ENCODE peak calls at places on chromosomes 1 and 21, in six cellular contexts. C is GM12891, F is HepG2, Q is H1, Y is GM12878, L is K562. K is an unnamed sample.

GRCh38 chr1:201898240-201898894 is 9.7 kb downstream of the SHISA4 start:
- DNase-seq in C (no peak), F (no peak), Q (no peak), Y (no peak), L (no peak), K (no peak)

GRCh38 chr1:67429528-67430357 is 459 bp downstream of the SERBP1 start:
- DNase-seq in C (no peak), F (no peak), Q (no peak), Y (no peak), L (peak), K (peak)

GRCh38 chr21:38888956-38889605 is 83.4 kb downstream of the ETS2 start:
- DNase-seq in C (no peak), F (no peak), Q (no peak), Y (no peak), L (no peak), K (no peak)

GRCh38 chr1:239987103-239987745 is 104.5 kb upstream of the FMN2 start:
- DNase-seq in C (no peak), F (peak), Q (no peak), Y (no peak), L (peak), K (no peak)

GRCh38 chr1:78843111-78843908 is 163.2 kb downstream of the ADGRL4 start:
- DNase-seq in C (no peak), F (no peak), Q (no peak), Y (no peak), L (no peak), K (no peak)

GRCh38 chr1:3027611-3028371 is 6.5 kb downstream of the ACTRT2 start:
- DNase-seq in C (no peak), F (no peak), Q (no peak), Y (no peak), L (no peak), K (no peak)

GRCh38 chr1:232499151-232499550 is 130.8 kb downstream of the SIPA1L2 start:
- DNase-seq in C (no peak), F (no peak), Q (no peak), Y (no peak), L (no peak), K (no peak)

GRCh38 chr1:170893655-170894297 is 41.6 kb upstream of the MROH9 start:
- DNase-seq in C (no peak), F (no peak), Q (no peak), Y (no peak), L (no peak), K (no peak)

GRCh38 chr1:8424539-8425116 is 106.7 kb downstream of the SLC45A1 start:
- DNase-seq in C (no peak), F (no peak), Q (no peak), Y (no peak), L (no peak), K (no peak)

GRCh38 chr1:74673351-74674111 is at the start of gene ERICH3:
- DNase-seq in C (no peak), F (no peak), Q (peak), Y (no peak), L (no peak), K (no peak)

GRCh38 chr1:31579374-31579773 is 3.1 kb downstream of the TINAGL1 start:
- DNase-seq in C (no peak), F (no peak), Q (peak), Y (no peak), L (no peak), K (no peak)

GRCh38 chr1:93080424-93080823 is 1.3 kb downstream of the MTF2 start:
- DNase-seq in C (peak), F (peak), Q (no peak), Y (peak), L (peak), K (no peak)

GRCh38 chr1:20343149-20343936 is 52.7 kb downstream of the VWA5B1 start:
- DNase-seq in C (peak), F (no peak), Q (peak), Y (no peak), L (peak), K (no peak)

GRCh38 chr21:42707207-42707830 is 53.9 kb downstream of the PDE9A start:
- DNase-seq in C (no peak), F (no peak), Q (no peak), Y (no peak), L (no peak), K (no peak)

GRCh38 chr1:193408782-193409293 is 222.4 kb upstream of the B3GALT2 start:
- DNase-seq in C (no peak), F (no peak), Q (no peak), Y (no peak), L (no peak), K (no peak)

GRCh38 chr21:41622831-41623548 is 115.0 kb upstream of the TMPRSS2 start:
- DNase-seq in C (no peak), F (no peak), Q (no peak), Y (no peak), L (no peak), K (no peak)

GRCh38 chr1:245921417-245921816 is 585.7 kb downstream of the SMYD3 start:
- DNase-seq in C (no peak), F (no peak), Q (no peak), Y (no peak), L (no peak), K (no peak)

GRCh38 chr1:32962248-32962896 is 2.2 kb downstream of the RNF19B start:
- DNase-seq in C (no peak), F (no peak), Q (no peak), Y (peak), L (no peak), K (no peak)

GRCh38 chr1:109181085-109181806 is 32.5 kb upstream of the SARS1 start:
- DNase-seq in C (no peak), F (peak), Q (no peak), Y (no peak), L (peak), K (no peak)

GRCh38 chr1:21669033-21669286 is 197 bp downstream of the RAP1GAP start:
- DNase-seq in C (no peak), F (no peak), Q (no peak), Y (no peak), L (no peak), K (no peak)

GRCh38 chr1:36656271-36656670 is 173.6 kb upstream of the CSF3R start:
- DNase-seq in C (no peak), F (no peak), Q (no peak), Y (no peak), L (no peak), K (no peak)

GRCh38 chr1:223123238-223123976 is 19.6 kb downstream of the TLR5 start:
- DNase-seq in C (peak), F (peak), Q (peak), Y (no peak), L (peak), K (peak)

GRCh38 chr1:33089457-33089856 is 8.5 kb downstream of the AZIN2 start:
- DNase-seq in C (no peak), F (no peak), Q (no peak), Y (no peak), L (no peak), K (no peak)

GRCh38 chr1:44819257-44819593 is 10.9 kb downstream of the BTBD19 start:
- DNase-seq in C (no peak), F (no peak), Q (no peak), Y (peak), L (peak), K (no peak)

GRCh38 chr21:30880914-30881313 is 466 bp downstream of the KRTAP11-1 start:
- DNase-seq in C (no peak), F (no peak), Q (no peak), Y (no peak), L (no peak), K (no peak)

GRCh38 chr1:36579049-36579448 is 96.3 kb upstream of the CSF3R start:
- DNase-seq in C (no peak), F (no peak), Q (no peak), Y (no peak), L (no peak), K (no peak)

GRCh38 chr1:208235356-208235982 is 8.7 kb downstream of the PLXNA2 start:
- DNase-seq in C (no peak), F (no peak), Q (no peak), Y (no peak), L (peak), K (no peak)

GRCh38 chr1:23194119-23194984 is 22.9 kb downstream of the HTR1D start:
- DNase-seq in C (no peak), F (no peak), Q (no peak), Y (no peak), L (no peak), K (no peak)

GRCh38 chr1:104868794-104869193 is 1119.1 kb downstream of the AMY1C start:
- DNase-seq in C (no peak), F (no peak), Q (no peak), Y (no peak), L (no peak), K (no peak)

GRCh38 chr1:52225174-52225573 is 83.3 kb downstream of the ZFYVE9 start:
- DNase-seq in C (no peak), F (no peak), Q (no peak), Y (no peak), L (no peak), K (no peak)

GRCh38 chr21:39676054-39676771 is 63.5 kb downstream of the B3GALT5 start:
- DNase-seq in C (no peak), F (peak), Q (no peak), Y (peak), L (no peak), K (no peak)

GRCh38 chr1:164693564-164694359 is 134.8 kb downstream of the PBX1 start:
- DNase-seq in C (no peak), F (no peak), Q (no peak), Y (no peak), L (no peak), K (no peak)
- TF ChIP-seq TAF1 in C (no peak), F (no peak), Q (no peak), Y (no peak), L (no peak), K (no peak)

DNA sequence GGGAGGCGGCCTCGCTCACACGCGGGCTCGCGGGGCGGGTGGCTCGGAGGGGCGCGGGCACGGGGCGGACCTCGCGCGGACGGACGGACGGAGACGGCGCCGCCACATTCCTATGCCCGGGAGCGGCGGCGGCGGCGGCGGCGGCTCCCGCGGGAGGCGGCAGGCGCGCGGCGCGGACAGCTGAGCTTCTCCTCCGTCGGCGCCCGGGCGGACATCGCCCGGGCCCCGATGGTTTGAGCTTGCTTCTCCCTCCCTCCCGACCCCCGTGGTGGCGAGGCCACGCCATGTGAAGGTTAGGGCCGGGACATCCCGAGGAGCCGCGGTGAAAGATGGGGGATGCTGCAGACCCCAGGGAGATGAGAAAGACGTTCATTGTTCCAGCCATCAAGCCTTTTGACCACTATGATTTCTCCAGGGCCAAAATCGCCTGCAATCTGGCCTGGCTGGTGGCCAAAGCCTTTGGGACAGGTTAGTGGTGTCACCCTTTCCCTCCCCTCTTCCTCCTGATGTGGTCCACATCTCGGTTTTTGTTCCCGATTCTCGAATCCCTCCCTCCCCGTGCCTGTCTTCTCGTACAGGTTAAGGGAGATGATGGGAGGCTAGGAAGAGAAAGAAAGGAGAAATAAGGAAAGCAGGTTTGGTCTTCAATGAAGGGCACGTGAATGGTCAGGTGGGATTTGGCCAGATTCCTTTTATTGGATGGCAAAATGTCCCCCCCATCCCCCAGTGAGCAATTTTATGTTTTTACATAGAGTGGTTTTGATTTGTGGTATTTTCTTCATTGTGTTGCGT is 1.0 kb downstream of the CAMSAP2 start:
- DNase-seq in C (no peak), F (peak), Q (no peak), Y (no peak), L (peak), K (no peak)
- TF ChIP-seq POLR2A in C (no peak), F (no peak), Q (no peak), Y (no peak), L (no peak), K (no peak)

GRCh38 chr1:166811691-166812090 is 27.6 kb upstream of the POGK start:
- DNase-seq in C (no peak), F (no peak), Q (no peak), Y (no peak), L (no peak), K (no peak)

GRCh38 chr1:166808959-166809358 is 30.3 kb upstream of the POGK start:
- DNase-seq in C (no peak), F (no peak), Q (no peak), Y (no peak), L (no peak), K (no peak)

GRCh38 chr1:166814611-166815010 is 24.7 kb upstream of the POGK start:
- DNase-seq in C (no peak), F (no peak), Q (no peak), Y (no peak), L (no peak), K (no peak)

DNA sequence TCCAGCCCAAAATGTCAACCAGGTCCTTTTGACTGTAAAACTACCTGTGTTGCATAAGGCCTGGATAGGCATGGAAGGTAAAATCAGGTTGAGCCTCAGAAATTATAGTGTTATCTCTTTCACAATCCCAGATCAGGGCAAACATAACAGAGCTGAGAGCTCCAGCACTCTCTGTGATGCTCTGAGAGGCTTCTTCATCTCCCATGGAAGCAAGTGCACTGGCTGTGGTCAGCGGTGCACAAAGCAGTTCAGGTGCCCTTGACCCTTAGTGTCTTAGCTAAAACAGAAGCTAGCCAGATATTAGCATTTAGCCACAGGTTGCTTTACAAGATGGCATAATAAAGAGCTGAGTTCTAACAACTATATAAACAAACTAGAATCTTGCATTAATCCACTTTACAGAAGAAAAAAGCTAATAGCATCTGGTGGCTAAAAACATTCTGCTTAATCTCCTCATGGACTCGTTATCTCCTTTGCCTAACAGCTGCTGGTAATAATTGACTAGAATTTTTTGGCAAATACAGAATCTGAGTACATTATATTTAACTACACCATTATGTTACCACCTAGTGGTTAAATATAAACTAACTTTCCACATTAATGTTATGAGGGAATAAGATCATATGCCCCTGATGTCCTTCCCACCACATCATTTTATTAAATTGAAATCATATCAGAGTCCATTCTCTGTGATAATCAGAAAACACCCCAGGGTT is 25.6 kb upstream of the POGK start:
- DNase-seq in C (no peak), F (no peak), Q (no peak), Y (no peak), L (no peak), K (no peak)
- TF ChIP-seq TAF1 in C (no peak), F (no peak), Q (no peak), Y (no peak), L (no peak), K (no peak)

DNA sequence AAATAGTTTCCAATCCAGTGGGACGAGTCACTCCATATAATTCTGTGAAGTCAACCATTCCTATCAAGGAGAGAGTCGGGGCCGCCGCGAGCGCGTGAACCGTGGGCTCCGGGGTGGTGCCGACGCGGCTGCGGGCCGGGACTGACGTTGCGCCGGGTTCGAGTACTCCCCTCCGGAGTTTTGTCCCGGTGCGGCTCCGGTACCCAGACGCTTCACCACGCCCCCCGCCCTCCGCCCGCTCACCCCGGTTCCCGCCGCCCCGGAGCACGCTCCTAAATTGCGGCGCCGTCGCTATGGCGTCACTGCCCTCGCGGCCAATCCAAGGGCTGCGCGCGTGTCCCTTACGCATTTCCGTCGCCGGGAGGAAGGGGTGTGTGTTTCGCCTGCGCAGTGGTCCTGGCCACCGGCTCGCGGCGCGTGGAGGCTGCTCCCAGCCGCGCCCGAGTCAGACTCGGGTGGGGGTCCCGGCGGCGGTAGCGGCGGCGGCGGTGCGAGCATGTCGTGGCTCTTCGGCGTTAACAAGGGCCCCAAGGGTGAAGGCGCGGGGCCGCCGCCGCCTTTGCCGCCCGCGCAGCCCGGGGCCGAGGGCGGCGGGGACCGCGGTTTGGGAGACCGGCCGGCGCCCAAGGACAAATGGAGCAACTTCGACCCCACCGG is at the start of gene ATAD3B:
- DNase-seq in C (peak), F (peak), Q (peak), Y (peak), L (peak), K (peak)
- TF ChIP-seq POLR2A in C (peak), F (no peak), Q (peak), Y (peak), L (peak), K (peak)

GRCh38 chr1:159421821-159422220 is 10.2 kb upstream of the OR10J4 start:
- DNase-seq in C (no peak), F (no peak), Q (peak), Y (no peak), L (no peak), K (no peak)
- TF ChIP-seq TAF1 in C (no peak), F (no peak), Q (no peak), Y (no peak), L (no peak), K (no peak)

DNA sequence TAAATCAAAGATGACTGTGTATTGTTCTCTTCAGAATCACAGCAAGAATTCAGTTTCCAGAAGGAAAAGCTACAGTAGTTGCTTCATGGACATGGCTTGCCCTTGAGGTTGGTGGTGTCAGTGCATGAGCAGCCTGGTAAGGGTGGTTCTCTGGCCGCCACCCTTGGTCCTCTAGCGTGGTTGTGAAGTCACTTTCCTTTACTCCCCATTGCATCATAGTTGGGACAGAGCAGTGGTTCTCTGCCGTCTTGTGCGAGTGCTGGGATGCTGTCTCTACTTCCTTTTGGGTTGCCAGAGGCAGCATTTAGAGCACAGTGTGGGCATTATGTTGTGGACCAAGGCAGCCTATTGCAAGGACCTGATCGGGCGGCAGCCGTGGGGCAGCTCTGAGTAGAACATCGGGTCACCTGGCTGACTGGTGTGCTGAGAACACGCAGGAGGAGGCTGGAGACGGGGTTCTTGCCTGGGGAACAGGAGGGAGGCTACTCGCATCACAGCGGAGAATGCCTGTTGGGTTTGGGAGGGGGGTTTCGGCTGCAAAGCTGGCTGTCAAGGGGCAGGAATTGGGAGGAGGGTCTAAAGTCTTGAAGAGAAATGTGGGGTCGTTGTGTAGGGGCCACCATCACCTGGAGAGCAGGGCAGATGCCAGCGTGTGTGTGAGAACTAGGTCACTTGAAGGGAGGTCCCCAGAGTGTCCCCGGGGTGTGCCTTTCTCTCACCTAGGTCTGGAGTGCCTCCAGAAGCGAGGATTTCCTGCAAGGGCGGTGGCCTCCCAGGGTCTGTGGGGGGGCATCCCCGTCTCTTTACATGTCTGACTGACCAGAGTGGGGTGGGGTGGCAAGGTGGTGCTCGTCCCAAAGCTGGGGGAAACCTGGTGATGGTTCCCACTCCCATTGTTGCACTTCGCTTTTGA is 6.3 kb downstream of the ARF1 start:
- DNase-seq in C (no peak), F (no peak), Q (no peak), Y (no peak), L (no peak), K (no peak)
- TF ChIP-seq POLR2A in C (peak), F (peak), Q (no peak), Y (peak), L (no peak), K (no peak)

GRCh38 chr21:17636711-17637110 is 24.0 kb upstream of the BTG3 start:
- DNase-seq in C (no peak), F (no peak), Q (no peak), Y (no peak), L (no peak), K (no peak)
- TF ChIP-seq TAF1 in C (no peak), F (no peak), Q (no peak), Y (no peak), L (no peak), K (no peak)

DNA sequence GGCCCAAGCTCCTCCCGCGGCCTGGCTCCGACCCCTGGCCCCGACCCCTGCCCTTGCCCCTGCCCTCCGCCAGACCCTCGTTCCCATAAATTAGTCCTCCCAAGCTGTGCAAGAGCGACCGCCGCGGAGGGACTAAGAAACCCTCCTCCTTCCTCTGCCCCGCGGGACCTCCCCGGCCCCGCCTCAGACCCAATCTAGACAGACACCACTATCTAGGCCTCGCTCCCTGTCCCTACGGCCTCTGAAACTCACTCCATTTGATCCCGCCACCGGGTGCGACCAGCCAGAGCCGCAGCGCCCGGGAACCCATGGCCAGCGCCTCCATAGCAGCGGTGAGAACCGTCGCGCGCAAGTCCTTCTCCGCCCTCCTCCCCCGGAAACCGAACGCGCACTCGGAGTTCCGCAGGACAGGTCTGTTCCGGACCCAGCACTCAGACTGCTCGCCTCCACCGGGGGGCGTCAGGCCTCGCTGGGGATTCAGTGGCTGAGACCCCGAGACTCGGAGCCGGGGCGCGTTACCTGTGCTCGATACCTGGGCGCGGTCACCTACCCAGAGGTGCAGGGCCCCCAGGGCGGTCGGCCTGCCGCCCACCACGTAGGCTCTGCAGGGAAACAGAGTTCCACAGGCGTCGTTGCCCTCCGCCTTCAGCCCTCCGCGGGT is at the start of gene MRPL39:
- DNase-seq in C (peak), F (peak), Q (peak), Y (peak), L (peak), K (peak)
- TF ChIP-seq POLR2A in C (peak), F (peak), Q (peak), Y (peak), L (peak), K (peak)

GRCh38 chr1:85200870-85201339 is at the start of gene SYDE2:
- DNase-seq in C (peak), F (peak), Q (peak), Y (no peak), L (peak), K (peak)
- TF ChIP-seq TAF1 in C (peak), F (peak), Q (peak), Y (no peak), L (peak), K (no peak)

K was measured in GM12892.